ENCODE peak calls at places on chromosome 5, in six cellular contexts. One of them, this sample, is unnamed. For H3K4me1, the result is how much of the 10 kb centered on the place peaks cover.

GRCh38 chr5:74424162-74424868 is 216.2 kb downstream of the ENC1 start:
- DNase-seq in MM.1S: no peak
- DNase-seq in hepatocyte: no peak
- DNase-seq in H1: no peak
- DNase-seq in mesendoderm: no peak
- DNase-seq in fibroblast of lung: peak
- DNase-seq in this sample: no peak

GRCh38 chr5:88515881-88516819 is 247.5 kb upstream of the TMEM161B start:
- DNase-seq in MM.1S: no peak
- DNase-seq in hepatocyte: peak
- DNase-seq in H1: no peak
- DNase-seq in mesendoderm: no peak
- DNase-seq in fibroblast of lung: peak
- DNase-seq in this sample: no peak

GRCh38 chr5:146785065-146785464 is 93.5 kb downstream of the PPP2R2B start:
- DNase-seq in MM.1S: no peak
- DNase-seq in hepatocyte: no peak
- DNase-seq in H1: no peak
- DNase-seq in mesendoderm: peak
- DNase-seq in fibroblast of lung: no peak
- DNase-seq in this sample: no peak

GRCh38 chr5:159811712-159812111 is 104.6 kb upstream of the ADRA1B start:
- DNase-seq in MM.1S: no peak
- DNase-seq in hepatocyte: no peak
- DNase-seq in H1: no peak
- DNase-seq in mesendoderm: no peak
- DNase-seq in fibroblast of lung: no peak
- DNase-seq in this sample: no peak

GRCh38 chr5:154309805-154310204 is 119.3 kb downstream of the GALNT10 start:
- DNase-seq in MM.1S: no peak
- DNase-seq in hepatocyte: no peak
- DNase-seq in H1: no peak
- DNase-seq in mesendoderm: no peak
- DNase-seq in fibroblast of lung: no peak
- DNase-seq in this sample: no peak

GRCh38 chr5:123947797-123948196 is 435.8 kb downstream of the CSNK1G3 start:
- DNase-seq in MM.1S: no peak
- DNase-seq in hepatocyte: no peak
- DNase-seq in H1: no peak
- DNase-seq in mesendoderm: no peak
- DNase-seq in fibroblast of lung: no peak
- DNase-seq in this sample: no peak

GRCh38 chr5:170310187-170310586 is 12.6 kb upstream of the LCP2 start:
- DNase-seq in MM.1S: no peak
- DNase-seq in hepatocyte: no peak
- DNase-seq in H1: no peak
- DNase-seq in mesendoderm: no peak
- DNase-seq in fibroblast of lung: no peak
- DNase-seq in this sample: no peak

GRCh38 chr5:93349613-93350012 is 231.4 kb downstream of the NR2F1-AS1 start:
- DNase-seq in MM.1S: no peak
- DNase-seq in hepatocyte: no peak
- DNase-seq in H1: no peak
- DNase-seq in mesendoderm: no peak
- DNase-seq in fibroblast of lung: peak
- DNase-seq in this sample: no peak

GRCh38 chr5:59893436-59894227 is at the start of gene PDE4D:
- DNase-seq in MM.1S: peak
- DNase-seq in hepatocyte: peak
- DNase-seq in H1: peak
- DNase-seq in mesendoderm: peak
- DNase-seq in fibroblast of lung: peak
- DNase-seq in this sample: no peak

GRCh38 chr5:64744914-64745313 is 23.6 kb downstream of the SREK1IP1 start:
- DNase-seq in MM.1S: no peak
- DNase-seq in hepatocyte: no peak
- DNase-seq in H1: no peak
- DNase-seq in mesendoderm: peak
- DNase-seq in fibroblast of lung: no peak
- DNase-seq in this sample: no peak

GRCh38 chr5:149639718-149640117 is 58.4 kb downstream of the ARHGEF37 start:
- DNase-seq in MM.1S: no peak
- DNase-seq in hepatocyte: no peak
- DNase-seq in H1: no peak
- DNase-seq in mesendoderm: no peak
- DNase-seq in fibroblast of lung: no peak
- DNase-seq in this sample: no peak

GRCh38 chr5:149641000-149641576 is 59.8 kb downstream of the ARHGEF37 start:
- DNase-seq in MM.1S: no peak
- DNase-seq in hepatocyte: peak
- DNase-seq in H1: no peak
- DNase-seq in mesendoderm: no peak
- DNase-seq in fibroblast of lung: peak
- DNase-seq in this sample: no peak

GRCh38 chr5:149643781-149644180 is 62.5 kb downstream of the ARHGEF37 start:
- DNase-seq in MM.1S: no peak
- DNase-seq in hepatocyte: no peak
- DNase-seq in H1: no peak
- DNase-seq in mesendoderm: no peak
- DNase-seq in fibroblast of lung: no peak
- DNase-seq in this sample: no peak

GRCh38 chr5:149640350-149640999 is 59.2 kb downstream of the ARHGEF37 start:
- DNase-seq in MM.1S: no peak
- DNase-seq in hepatocyte: no peak
- DNase-seq in H1: no peak
- DNase-seq in mesendoderm: no peak
- DNase-seq in fibroblast of lung: no peak
- DNase-seq in this sample: no peak

DNA sequence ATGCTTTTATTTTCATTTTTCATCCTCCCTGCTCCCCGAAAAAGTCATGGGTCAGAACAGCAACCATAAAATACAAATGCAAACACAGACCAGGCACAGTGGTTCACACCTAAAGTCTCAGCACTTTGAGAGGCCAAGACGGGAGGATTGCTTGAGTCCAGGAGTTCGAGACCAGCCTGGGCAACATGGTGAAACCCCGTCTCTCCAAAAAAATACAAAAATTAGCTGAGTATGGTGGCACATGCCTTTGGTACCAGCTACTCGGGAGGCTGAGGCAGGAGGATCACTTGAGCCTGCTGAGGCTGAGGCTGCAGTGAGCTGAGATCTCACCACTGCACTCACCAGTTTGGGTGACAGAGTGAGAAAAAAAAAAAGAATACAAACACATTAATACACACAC is 60.3 kb downstream of the ARHGEF37 start:
- DNase-seq in MM.1S: no peak
- DNase-seq in hepatocyte: no peak
- DNase-seq in H1: no peak
- DNase-seq in mesendoderm: no peak
- DNase-seq in fibroblast of lung: no peak
- DNase-seq in this sample: no peak
- H3K4me2 ChIP-seq in MM.1S: no peak
- H3K4me2 ChIP-seq in hepatocyte: no peak
- H3K4me2 ChIP-seq in H1: no peak
- H3K4me2 ChIP-seq in mesendoderm: no peak
- H3K4me2 ChIP-seq in fibroblast of lung: peak
- H3K4me2 ChIP-seq in this sample: no peak

DNA sequence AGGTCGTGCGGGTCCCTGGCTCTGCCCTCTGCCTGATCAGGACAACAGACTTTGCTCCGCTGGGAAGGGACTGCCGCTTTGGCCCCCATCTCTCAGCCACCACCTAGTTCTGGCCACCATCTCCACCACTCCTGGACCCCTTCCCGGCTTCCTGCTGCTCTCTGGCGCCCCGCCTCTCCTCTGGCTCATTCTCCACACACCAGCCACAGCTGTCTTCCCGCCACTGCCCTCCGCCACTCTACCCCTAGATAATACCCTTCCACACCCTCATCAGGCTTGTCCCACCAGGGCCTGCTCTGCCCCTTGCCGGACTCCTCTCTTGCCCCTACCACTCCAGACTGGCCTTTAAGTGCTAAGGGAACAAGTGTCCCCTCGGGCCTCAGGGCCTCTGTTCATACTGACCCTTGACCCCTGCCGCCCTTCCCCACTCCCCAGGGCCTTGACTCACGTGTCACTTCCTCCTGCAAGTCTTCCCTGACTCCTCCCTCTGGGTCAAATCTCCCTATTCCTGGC is 3.0 kb upstream of the CDX1 start:
- DNase-seq in MM.1S: no peak
- DNase-seq in hepatocyte: no peak
- DNase-seq in H1: no peak
- DNase-seq in mesendoderm: peak
- DNase-seq in fibroblast of lung: no peak
- DNase-seq in this sample: no peak
- H3K4me1 ChIP-seq in MM.1S: under half
- H3K4me1 ChIP-seq in hepatocyte: half or more
- H3K4me1 ChIP-seq in H1: under half
- H3K4me1 ChIP-seq in mesendoderm: under half
- H3K4me1 ChIP-seq in fibroblast of lung: under half
- H3K4me1 ChIP-seq in this sample: under half

GRCh38 chr5:17412760-17413671 is 85.0 kb upstream of the TAF11L2 start:
- DNase-seq in MM.1S: no peak
- DNase-seq in hepatocyte: no peak
- DNase-seq in H1: no peak
- DNase-seq in mesendoderm: peak
- DNase-seq in fibroblast of lung: no peak
- DNase-seq in this sample: no peak
- H3K4me2 ChIP-seq in MM.1S: no peak
- H3K4me2 ChIP-seq in hepatocyte: no peak
- H3K4me2 ChIP-seq in H1: no peak
- H3K4me2 ChIP-seq in mesendoderm: no peak
- H3K4me2 ChIP-seq in fibroblast of lung: no peak
- H3K4me2 ChIP-seq in this sample: no peak

DNA sequence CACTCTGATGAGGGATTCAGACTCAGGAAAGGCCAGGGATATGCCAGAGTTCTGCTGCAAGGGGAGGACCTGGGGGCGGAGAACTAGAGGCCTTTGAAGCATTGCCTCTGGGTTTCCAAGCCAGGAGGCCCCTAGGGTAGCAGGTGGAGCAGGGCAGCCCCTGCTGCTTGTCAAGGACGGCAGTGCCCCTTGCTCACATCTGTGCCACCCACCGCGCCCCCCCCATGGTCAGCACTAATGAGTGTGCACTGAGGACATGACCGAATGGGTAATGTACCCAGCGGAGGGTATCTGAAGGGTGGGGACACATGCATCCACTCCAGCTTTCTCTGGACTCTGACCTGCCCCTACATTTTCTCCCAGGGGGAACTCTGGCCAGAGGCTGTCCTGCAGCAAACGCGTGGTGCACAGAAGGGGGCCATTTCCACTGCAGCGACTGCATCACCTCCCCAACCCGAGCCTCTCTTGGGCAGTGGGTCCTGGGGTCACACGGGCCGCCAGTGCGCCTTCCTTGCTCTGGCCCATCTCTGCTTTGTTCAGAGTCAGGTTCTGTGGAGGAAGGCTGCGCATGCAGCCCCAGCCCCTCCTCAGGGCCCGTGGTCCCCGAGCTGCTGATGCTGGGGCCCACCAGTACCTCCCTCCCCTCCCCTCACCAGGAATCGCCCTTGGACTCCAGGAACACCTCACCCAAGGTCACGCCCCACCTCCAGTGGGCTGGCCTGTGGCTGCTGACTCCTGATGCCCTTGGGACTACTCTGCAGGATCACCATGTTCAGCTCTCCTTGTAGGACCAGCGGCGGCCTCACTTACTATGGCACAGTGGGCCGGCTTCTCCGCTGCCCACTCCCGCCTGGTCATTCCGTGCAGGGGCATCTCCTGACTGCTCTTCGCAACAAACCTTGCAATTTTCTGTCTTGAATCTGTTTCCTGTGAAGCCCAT is 31.2 kb downstream of the STC2 start:
- DNase-seq in MM.1S: no peak
- DNase-seq in hepatocyte: no peak
- DNase-seq in H1: no peak
- DNase-seq in mesendoderm: peak
- DNase-seq in fibroblast of lung: no peak
- DNase-seq in this sample: no peak
- H3K4me1 ChIP-seq in MM.1S: under half
- H3K4me1 ChIP-seq in hepatocyte: under half
- H3K4me1 ChIP-seq in H1: under half
- H3K4me1 ChIP-seq in mesendoderm: under half
- H3K4me1 ChIP-seq in fibroblast of lung: under half
- H3K4me1 ChIP-seq in this sample: under half

DNA sequence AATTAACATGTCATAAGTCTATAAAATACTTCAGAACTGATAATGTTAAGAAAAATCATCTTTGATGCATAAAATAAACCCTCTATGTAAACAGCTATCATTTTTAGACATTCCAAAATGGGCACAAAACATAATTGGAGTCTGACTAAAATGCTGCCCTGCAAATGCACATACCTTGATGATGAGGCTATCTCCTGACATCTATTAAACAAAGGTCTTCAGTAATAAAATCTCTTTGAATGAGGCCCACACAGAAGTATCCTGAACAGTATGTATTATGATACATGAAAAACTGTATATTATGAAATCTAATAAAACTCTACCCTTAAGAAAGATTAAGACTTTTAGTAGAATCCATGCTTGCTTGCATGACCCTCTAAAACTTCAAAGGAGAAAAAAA is 66.1 kb downstream of the FBXL17 start:
- DNase-seq in MM.1S: no peak
- DNase-seq in hepatocyte: no peak
- DNase-seq in H1: no peak
- DNase-seq in mesendoderm: no peak
- DNase-seq in fibroblast of lung: no peak
- DNase-seq in this sample: no peak
- H3K4me2 ChIP-seq in MM.1S: no peak
- H3K4me2 ChIP-seq in hepatocyte: no peak
- H3K4me2 ChIP-seq in H1: no peak
- H3K4me2 ChIP-seq in mesendoderm: no peak
- H3K4me2 ChIP-seq in fibroblast of lung: no peak
- H3K4me2 ChIP-seq in this sample: no peak

DNA sequence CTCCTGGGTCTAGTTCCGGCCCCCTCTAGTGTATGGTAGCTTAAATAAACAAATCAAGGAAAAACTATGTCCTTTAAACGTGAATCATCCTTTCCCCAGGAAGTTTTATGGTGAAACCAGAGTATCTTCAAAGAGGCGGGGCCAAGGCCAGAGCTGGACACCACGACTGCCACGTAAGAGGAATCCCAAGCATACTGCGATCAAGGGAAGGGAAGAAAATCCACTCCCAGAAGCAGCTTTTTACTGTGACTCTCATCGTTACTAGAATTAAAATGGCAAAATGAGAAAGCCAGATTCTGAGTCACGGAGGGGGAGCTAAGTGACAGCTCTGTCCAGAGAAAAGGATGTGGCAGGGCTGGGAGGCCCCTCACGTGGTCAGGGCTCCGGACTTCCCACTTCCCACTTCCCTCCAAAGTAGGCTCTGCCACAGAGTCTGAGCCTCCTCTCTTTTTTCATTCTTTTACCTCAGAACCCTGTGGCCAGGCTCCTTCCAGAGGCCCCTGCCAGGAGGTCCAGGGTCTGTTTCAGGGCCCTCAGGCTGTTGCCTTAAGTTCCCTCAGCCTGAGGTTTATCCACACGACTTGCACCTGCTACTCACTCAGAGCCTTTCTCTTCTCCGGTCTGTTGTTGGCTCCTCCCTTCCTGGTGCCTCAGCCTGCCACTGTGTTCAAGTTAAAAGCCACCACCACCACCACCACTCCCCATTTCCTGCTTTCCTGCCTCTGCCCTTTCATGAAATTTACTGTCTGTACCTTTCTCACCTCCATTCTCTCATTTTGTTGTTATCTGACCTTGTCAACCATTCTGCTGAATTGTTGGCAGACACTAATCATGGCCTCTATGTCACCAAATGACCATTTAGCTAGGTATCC is 1.4 kb upstream of the GLRX start:
- DNase-seq in MM.1S: peak
- DNase-seq in hepatocyte: peak
- DNase-seq in H1: no peak
- DNase-seq in mesendoderm: peak
- DNase-seq in fibroblast of lung: peak
- DNase-seq in this sample: no peak
- H3K4me1 ChIP-seq in MM.1S: under half
- H3K4me1 ChIP-seq in hepatocyte: under half
- H3K4me1 ChIP-seq in H1: under half
- H3K4me1 ChIP-seq in mesendoderm: under half
- H3K4me1 ChIP-seq in fibroblast of lung: under half
- H3K4me1 ChIP-seq in this sample: under half